ENCODE peak calls at places on chromosomes 4 and X, in six cellular contexts. One of them, this sample, is unnamed.

GRCh38 chr4:58602701-58603359 is 1492.6 kb upstream of the IGFBP7 start:
- DNase-seq in upper lobe of left lung: no peak
- DNase-seq in prostate gland: no peak
- DNase-seq in neuronal stem cell: no peak
- DNase-seq in CD4-positive, alpha-beta memory T cell: no peak
- DNase-seq in tibial artery: no peak
- DNase-seq in this sample: no peak

GRCh38 chr4:568962-569361 is 7.1 kb downstream of the TMEM271 start:
- DNase-seq in upper lobe of left lung: no peak
- DNase-seq in prostate gland: no peak
- DNase-seq in neuronal stem cell: no peak
- DNase-seq in CD4-positive, alpha-beta memory T cell: no peak
- DNase-seq in tibial artery: no peak
- DNase-seq in this sample: no peak

GRCh38 chr4:26322349-26322748 is 1.5 kb downstream of the RBPJ start:
- DNase-seq in upper lobe of left lung: no peak
- DNase-seq in prostate gland: no peak
- DNase-seq in neuronal stem cell: no peak
- DNase-seq in CD4-positive, alpha-beta memory T cell: no peak
- DNase-seq in tibial artery: no peak
- DNase-seq in this sample: no peak

GRCh38 chr4:36399762-36400353 is 118.4 kb downstream of the DTHD1 start:
- DNase-seq in upper lobe of left lung: no peak
- DNase-seq in prostate gland: no peak
- DNase-seq in neuronal stem cell: no peak
- DNase-seq in CD4-positive, alpha-beta memory T cell: peak; percentile 52
- DNase-seq in tibial artery: no peak
- DNase-seq in this sample: peak; percentile 27

GRCh38 chr4:145899886-145900466 is 38.6 kb downstream of the ZNF827 start:
- DNase-seq in upper lobe of left lung: no peak
- DNase-seq in prostate gland: no peak
- DNase-seq in neuronal stem cell: no peak
- DNase-seq in CD4-positive, alpha-beta memory T cell: no peak
- DNase-seq in tibial artery: no peak
- DNase-seq in this sample: no peak

GRCh38 chr4:95059630-95060029 is 301.9 kb downstream of the BMPR1B start:
- DNase-seq in upper lobe of left lung: no peak
- DNase-seq in prostate gland: no peak
- DNase-seq in neuronal stem cell: no peak
- DNase-seq in CD4-positive, alpha-beta memory T cell: no peak
- DNase-seq in tibial artery: no peak
- DNase-seq in this sample: peak; percentile 37

GRCh38 chr4:25760518-25761157 is 102.2 kb downstream of the SEL1L3 start:
- DNase-seq in upper lobe of left lung: no peak
- DNase-seq in prostate gland: no peak
- DNase-seq in neuronal stem cell: no peak
- DNase-seq in CD4-positive, alpha-beta memory T cell: no peak
- DNase-seq in tibial artery: no peak
- DNase-seq in this sample: peak; percentile 46

GRCh38 chrX:109886122-109886761 is 116.7 kb upstream of the TMEM164 start:
- DNase-seq in upper lobe of left lung: peak; percentile 48
- DNase-seq in prostate gland: peak; percentile 6
- DNase-seq in neuronal stem cell: peak; percentile 21
- DNase-seq in CD4-positive, alpha-beta memory T cell: peak; percentile 16
- DNase-seq in tibial artery: peak; percentile 24
- DNase-seq in this sample: peak; percentile 72

GRCh38 chr4:76704133-76704881 is 193.6 kb downstream of the SOWAHB start:
- DNase-seq in upper lobe of left lung: peak; percentile 61
- DNase-seq in prostate gland: peak; percentile 55
- DNase-seq in neuronal stem cell: no peak
- DNase-seq in CD4-positive, alpha-beta memory T cell: no peak
- DNase-seq in tibial artery: no peak
- DNase-seq in this sample: peak; percentile 58

GRCh38 chrX:24928114-24928513 is 87.7 kb downstream of the ARX start:
- DNase-seq in upper lobe of left lung: no peak
- DNase-seq in prostate gland: no peak
- DNase-seq in neuronal stem cell: no peak
- DNase-seq in CD4-positive, alpha-beta memory T cell: no peak
- DNase-seq in tibial artery: no peak
- DNase-seq in this sample: no peak

GRCh38 chr4:98706200-98706813 is 47.9 kb upstream of the TSPAN5 start:
- DNase-seq in upper lobe of left lung: no peak
- DNase-seq in prostate gland: no peak
- DNase-seq in neuronal stem cell: no peak
- DNase-seq in CD4-positive, alpha-beta memory T cell: peak; percentile 79
- DNase-seq in tibial artery: no peak
- DNase-seq in this sample: no peak

GRCh38 chr4:20832821-20833220 is 132.6 kb downstream of the PACRGL start:
- DNase-seq in upper lobe of left lung: no peak
- DNase-seq in prostate gland: no peak
- DNase-seq in neuronal stem cell: no peak
- DNase-seq in CD4-positive, alpha-beta memory T cell: no peak
- DNase-seq in tibial artery: no peak
- DNase-seq in this sample: peak; percentile 23
- H3K4me3 ChIP-seq in upper lobe of left lung: no peak overlapping the region
- H3K4me3 ChIP-seq in prostate gland: no peak overlapping the region
- H3K4me3 ChIP-seq in neuronal stem cell: no peak overlapping the region
- H3K4me3 ChIP-seq in CD4-positive, alpha-beta memory T cell: no peak overlapping the region
- H3K4me3 ChIP-seq in tibial artery: no peak overlapping the region
- H3K4me3 ChIP-seq in this sample: no peak overlapping the region

DNA sequence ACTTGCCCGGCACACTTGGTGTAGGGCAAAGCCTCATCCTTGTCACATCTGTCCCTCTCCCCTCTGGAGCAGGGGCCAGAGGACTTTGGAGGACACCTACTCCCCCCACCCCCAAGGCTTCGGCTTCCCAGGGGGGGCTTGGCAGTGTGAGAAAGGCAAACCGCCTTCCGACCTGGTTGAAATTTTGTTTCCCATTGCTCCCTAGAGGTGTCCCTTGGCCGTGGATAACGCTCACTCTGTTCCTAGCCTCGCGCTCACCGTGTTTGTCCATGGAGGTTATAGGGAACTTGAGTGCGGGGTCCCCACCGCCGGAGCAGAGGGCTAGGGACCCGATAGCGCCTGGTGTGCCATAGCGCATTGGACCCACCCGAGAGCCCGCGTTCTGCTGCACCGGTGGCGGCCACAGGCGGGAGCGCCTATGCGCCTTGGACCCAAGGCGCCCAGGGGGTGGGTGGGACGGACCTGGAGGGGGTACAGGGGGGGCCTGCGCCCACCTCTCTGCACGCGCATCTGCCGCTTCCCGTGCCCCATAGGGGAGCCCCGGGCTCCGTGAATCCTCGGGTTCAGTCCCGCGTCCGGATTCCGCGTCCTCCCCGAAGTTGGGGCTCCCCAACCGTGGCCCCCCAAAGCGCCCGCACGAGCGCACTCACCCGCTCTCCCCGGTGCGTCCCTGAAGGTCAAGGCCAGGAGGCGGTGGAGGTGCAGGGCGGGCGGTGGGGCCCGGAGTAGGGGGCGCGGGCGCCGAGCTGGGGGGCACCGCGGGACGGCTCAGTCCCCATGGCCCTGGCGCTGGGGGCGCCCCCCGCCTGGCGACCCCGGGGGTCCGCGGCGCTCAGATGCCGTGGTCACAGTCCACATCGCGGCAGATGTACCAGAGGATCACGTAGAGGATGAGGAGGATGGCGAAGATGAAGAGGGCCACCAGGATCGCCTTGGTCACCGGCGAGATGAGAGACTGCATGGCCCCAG is 82.7 kb upstream of the DHRSX start:
- DNase-seq in upper lobe of left lung: no peak
- DNase-seq in prostate gland: no peak
- DNase-seq in neuronal stem cell: no peak
- DNase-seq in CD4-positive, alpha-beta memory T cell: no peak
- DNase-seq in tibial artery: no peak
- DNase-seq in this sample: no peak
- H3K4me3 ChIP-seq in upper lobe of left lung: no peak overlapping the region
- H3K4me3 ChIP-seq in prostate gland: no peak overlapping the region
- H3K4me3 ChIP-seq in neuronal stem cell: peak overlapping the region; percentile 43
- H3K4me3 ChIP-seq in CD4-positive, alpha-beta memory T cell: no peak overlapping the region
- H3K4me3 ChIP-seq in tibial artery: no peak overlapping the region
- H3K4me3 ChIP-seq in this sample: no peak overlapping the region

GRCh38 chr4:182144621-182145359 is 98.4 kb upstream of the TENM3 start:
- DNase-seq in upper lobe of left lung: no peak
- DNase-seq in prostate gland: no peak
- DNase-seq in neuronal stem cell: peak; percentile 36
- DNase-seq in CD4-positive, alpha-beta memory T cell: no peak
- DNase-seq in tibial artery: no peak
- DNase-seq in this sample: no peak

GRCh38 chr4:182145360-182145905 is 97.8 kb upstream of the TENM3 start:
- DNase-seq in upper lobe of left lung: no peak
- DNase-seq in prostate gland: no peak
- DNase-seq in neuronal stem cell: no peak
- DNase-seq in CD4-positive, alpha-beta memory T cell: no peak
- DNase-seq in tibial artery: no peak
- DNase-seq in this sample: peak; percentile 35

GRCh38 chr4:182143822-182144620 is 99.2 kb upstream of the TENM3 start:
- DNase-seq in upper lobe of left lung: no peak
- DNase-seq in prostate gland: no peak
- DNase-seq in neuronal stem cell: peak; percentile 78
- DNase-seq in CD4-positive, alpha-beta memory T cell: no peak
- DNase-seq in tibial artery: no peak
- DNase-seq in this sample: peak; percentile 88

GRCh38 chr4:182143086-182143821 is 99.9 kb upstream of the TENM3 start:
- DNase-seq in upper lobe of left lung: no peak
- DNase-seq in prostate gland: no peak
- DNase-seq in neuronal stem cell: peak; percentile 24
- DNase-seq in CD4-positive, alpha-beta memory T cell: no peak
- DNase-seq in tibial artery: no peak
- DNase-seq in this sample: peak; percentile 25

GRCh38 chr4:182147391-182147790 is 95.8 kb upstream of the TENM3 start:
- DNase-seq in upper lobe of left lung: no peak
- DNase-seq in prostate gland: no peak
- DNase-seq in neuronal stem cell: no peak
- DNase-seq in CD4-positive, alpha-beta memory T cell: no peak
- DNase-seq in tibial artery: no peak
- DNase-seq in this sample: no peak
- H3K4me3 ChIP-seq in upper lobe of left lung: no peak overlapping the region
- H3K4me3 ChIP-seq in prostate gland: no peak overlapping the region
- H3K4me3 ChIP-seq in neuronal stem cell: peak overlapping the region; percentile 71
- H3K4me3 ChIP-seq in CD4-positive, alpha-beta memory T cell: no peak overlapping the region
- H3K4me3 ChIP-seq in tibial artery: no peak overlapping the region
- H3K4me3 ChIP-seq in this sample: no peak overlapping the region

GRCh38 chr4:72712997-72713396 is 144.0 kb upstream of the ADAMTS3 start:
- DNase-seq in upper lobe of left lung: no peak
- DNase-seq in prostate gland: no peak
- DNase-seq in neuronal stem cell: no peak
- DNase-seq in CD4-positive, alpha-beta memory T cell: no peak
- DNase-seq in tibial artery: no peak
- DNase-seq in this sample: peak; percentile 13

GRCh38 chr4:72714482-72715279 is 145.7 kb upstream of the ADAMTS3 start:
- DNase-seq in upper lobe of left lung: no peak
- DNase-seq in prostate gland: no peak
- DNase-seq in neuronal stem cell: no peak
- DNase-seq in CD4-positive, alpha-beta memory T cell: no peak
- DNase-seq in tibial artery: no peak
- DNase-seq in this sample: no peak

GRCh38 chr4:72715299-72715698 is 146.3 kb upstream of the ADAMTS3 start:
- DNase-seq in upper lobe of left lung: no peak
- DNase-seq in prostate gland: no peak
- DNase-seq in neuronal stem cell: no peak
- DNase-seq in CD4-positive, alpha-beta memory T cell: no peak
- DNase-seq in tibial artery: no peak
- DNase-seq in this sample: no peak

GRCh38 chr4:72706633-72707032 is 137.6 kb upstream of the ADAMTS3 start:
- DNase-seq in upper lobe of left lung: no peak
- DNase-seq in prostate gland: no peak
- DNase-seq in neuronal stem cell: no peak
- DNase-seq in CD4-positive, alpha-beta memory T cell: no peak
- DNase-seq in tibial artery: no peak
- DNase-seq in this sample: no peak

GRCh38 chr4:72709475-72709874 is 140.5 kb upstream of the ADAMTS3 start:
- DNase-seq in upper lobe of left lung: no peak
- DNase-seq in prostate gland: no peak
- DNase-seq in neuronal stem cell: no peak
- DNase-seq in CD4-positive, alpha-beta memory T cell: no peak
- DNase-seq in tibial artery: no peak
- DNase-seq in this sample: no peak
- H3K4me3 ChIP-seq in upper lobe of left lung: no peak overlapping the region
- H3K4me3 ChIP-seq in prostate gland: no peak overlapping the region
- H3K4me3 ChIP-seq in neuronal stem cell: no peak overlapping the region
- H3K4me3 ChIP-seq in CD4-positive, alpha-beta memory T cell: no peak overlapping the region
- H3K4me3 ChIP-seq in tibial artery: no peak overlapping the region
- H3K4me3 ChIP-seq in this sample: no peak overlapping the region

DNA sequence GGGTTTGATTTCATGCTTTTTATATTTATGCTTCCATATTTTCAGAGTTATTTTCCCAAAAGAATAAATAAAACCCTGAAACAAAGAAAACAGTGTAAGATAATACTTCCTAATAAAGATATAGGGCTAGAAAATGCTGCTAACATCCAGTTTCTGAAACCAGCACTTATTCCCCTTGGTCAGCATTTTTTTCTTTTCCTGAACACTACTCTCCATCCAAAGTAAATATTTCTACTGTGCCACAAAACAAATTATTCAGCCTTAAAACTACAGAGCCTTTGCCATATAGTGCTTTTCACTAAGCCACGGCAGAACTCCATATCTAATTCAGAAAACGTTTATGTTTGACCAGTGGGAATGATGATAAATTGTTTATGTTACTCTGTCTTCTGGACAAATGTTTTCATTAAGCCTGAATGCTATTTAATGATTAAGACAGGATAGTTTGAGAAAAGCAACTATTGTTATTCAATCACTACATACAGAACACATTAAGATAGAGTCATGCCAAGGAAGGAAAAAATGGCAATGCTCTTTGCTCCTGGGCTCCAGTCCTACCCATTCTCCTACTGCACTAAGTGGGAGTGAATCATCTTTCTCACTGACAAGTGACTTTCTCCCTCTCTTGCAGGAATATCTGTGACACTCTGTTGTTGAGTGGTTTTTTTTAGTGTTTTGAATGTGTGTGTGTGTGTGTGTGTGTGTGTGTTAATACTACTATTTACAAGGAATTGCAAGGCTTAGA is 723.9 kb downstream of the FAT4 start:
- DNase-seq in upper lobe of left lung: no peak
- DNase-seq in prostate gland: no peak
- DNase-seq in neuronal stem cell: no peak
- DNase-seq in CD4-positive, alpha-beta memory T cell: no peak
- DNase-seq in tibial artery: no peak
- DNase-seq in this sample: peak; percentile 27
- H3K4me3 ChIP-seq in upper lobe of left lung: no peak overlapping the region
- H3K4me3 ChIP-seq in prostate gland: no peak overlapping the region
- H3K4me3 ChIP-seq in neuronal stem cell: no peak overlapping the region
- H3K4me3 ChIP-seq in CD4-positive, alpha-beta memory T cell: no peak overlapping the region
- H3K4me3 ChIP-seq in tibial artery: no peak overlapping the region
- H3K4me3 ChIP-seq in this sample: no peak overlapping the region

DNA sequence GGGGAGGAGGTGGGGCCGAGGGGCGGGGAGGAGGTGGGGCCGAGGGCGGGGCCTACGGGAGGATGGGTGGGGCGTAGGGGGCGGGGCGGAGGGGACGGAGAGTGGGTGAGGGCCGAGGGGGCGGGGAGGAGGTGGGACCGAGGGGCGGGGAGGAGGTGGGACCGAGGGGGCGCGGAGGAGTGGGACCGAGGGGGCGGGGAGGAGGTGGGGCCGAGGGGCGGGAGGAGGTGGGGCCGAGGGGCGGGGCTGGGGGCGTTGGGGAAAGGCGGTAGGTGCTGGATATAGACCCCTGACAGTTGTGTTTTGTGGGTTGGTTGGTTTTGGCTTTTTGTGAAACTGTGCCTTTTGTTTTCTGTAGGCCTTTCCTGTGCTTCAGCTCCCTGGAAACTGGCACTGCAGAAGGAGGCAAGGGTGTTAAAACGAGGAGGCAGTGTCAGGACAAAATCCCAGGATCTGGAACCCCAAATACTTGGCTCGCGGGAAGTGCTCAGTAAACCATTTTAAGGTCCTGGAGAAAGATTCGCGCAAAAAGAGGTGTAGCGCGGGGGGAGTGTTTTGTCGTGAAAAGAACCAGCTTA is 580 bp upstream of the MMGT1 start:
- DNase-seq in upper lobe of left lung: peak; percentile 75
- DNase-seq in prostate gland: peak; percentile 63
- DNase-seq in neuronal stem cell: peak; percentile 54
- DNase-seq in CD4-positive, alpha-beta memory T cell: peak; percentile 55
- DNase-seq in tibial artery: peak; percentile 69
- DNase-seq in this sample: peak; percentile 80
- H3K4me3 ChIP-seq in upper lobe of left lung: no peak overlapping the region
- H3K4me3 ChIP-seq in prostate gland: peak overlapping the region; percentile 20
- H3K4me3 ChIP-seq in neuronal stem cell: peak overlapping the region; percentile 45
- H3K4me3 ChIP-seq in CD4-positive, alpha-beta memory T cell: peak overlapping the region; percentile 32
- H3K4me3 ChIP-seq in tibial artery: peak overlapping the region; percentile 52
- H3K4me3 ChIP-seq in this sample: peak overlapping the region; percentile 49

This sample was measured in choroid plexus epithelial cell.